ENCODE peak calls at places on chromosomes 1 and 21, in seven cellular contexts. U, Q, I, D, S, N and M are unnamed samples.

GRCh38 chr1:58931024-58931423 is 147.2 kb upstream of the JUN start:
- DNase-seq in U (no peak), Q (no peak), I (no peak), D (no peak), S (no peak), N (no peak), M (no peak)

GRCh38 chr1:1063945-1064831 is 9.9 kb downstream of the RNF223 start:
- DNase-seq in U (no peak), Q (peak), I (peak), D (peak), S (peak), N (peak), M (peak)

GRCh38 chr1:117120774-117121588 is 568 bp downstream of the TRIM45 start:
- DNase-seq in U (no peak), Q (no peak), I (no peak), D (no peak), S (peak), N (no peak), M (no peak)

GRCh38 chr1:182107218-182107617 is 45.7 kb upstream of the ZNF648 start:
- DNase-seq in U (no peak), Q (no peak), I (no peak), D (no peak), S (no peak), N (no peak), M (no peak)

GRCh38 chr1:156140879-156141707 is 12.3 kb upstream of the SEMA4A start:
- DNase-seq in U (no peak), Q (no peak), I (no peak), D (no peak), S (peak), N (no peak), M (no peak)

GRCh38 chr1:240212552-240212951 is 120.9 kb downstream of the FMN2 start:
- DNase-seq in U (no peak), Q (no peak), I (no peak), D (no peak), S (no peak), N (no peak), M (no peak)

GRCh38 chr1:111754964-111755320 is 759 bp upstream of the DDX20 start:
- DNase-seq in U (no peak), Q (peak), I (no peak), D (no peak), S (peak), N (no peak), M (peak)

GRCh38 chr1:23178931-23179330 is 10.3 kb upstream of the LUZP1 start:
- DNase-seq in U (no peak), Q (peak), I (no peak), D (no peak), S (peak), N (peak), M (no peak)

GRCh38 chr1:158045639-158046038 is 52.2 kb downstream of the KIRREL1 start:
- DNase-seq in U (no peak), Q (peak), I (no peak), D (no peak), S (no peak), N (no peak), M (no peak)

GRCh38 chr1:93552751-93553455 is 105.0 kb downstream of the FNBP1L start:
- DNase-seq in U (no peak), Q (peak), I (no peak), D (no peak), S (no peak), N (no peak), M (no peak)

GRCh38 chr21:46437511-46437910 is 21.2 kb upstream of the DIP2A start:
- DNase-seq in U (no peak), Q (no peak), I (no peak), D (peak), S (no peak), N (no peak), M (no peak)

GRCh38 chr1:35718492-35719336 is at the start of gene C1orf216:
- DNase-seq in U (peak), Q (peak), I (no peak), D (peak), S (peak), N (peak), M (peak)

DNA sequence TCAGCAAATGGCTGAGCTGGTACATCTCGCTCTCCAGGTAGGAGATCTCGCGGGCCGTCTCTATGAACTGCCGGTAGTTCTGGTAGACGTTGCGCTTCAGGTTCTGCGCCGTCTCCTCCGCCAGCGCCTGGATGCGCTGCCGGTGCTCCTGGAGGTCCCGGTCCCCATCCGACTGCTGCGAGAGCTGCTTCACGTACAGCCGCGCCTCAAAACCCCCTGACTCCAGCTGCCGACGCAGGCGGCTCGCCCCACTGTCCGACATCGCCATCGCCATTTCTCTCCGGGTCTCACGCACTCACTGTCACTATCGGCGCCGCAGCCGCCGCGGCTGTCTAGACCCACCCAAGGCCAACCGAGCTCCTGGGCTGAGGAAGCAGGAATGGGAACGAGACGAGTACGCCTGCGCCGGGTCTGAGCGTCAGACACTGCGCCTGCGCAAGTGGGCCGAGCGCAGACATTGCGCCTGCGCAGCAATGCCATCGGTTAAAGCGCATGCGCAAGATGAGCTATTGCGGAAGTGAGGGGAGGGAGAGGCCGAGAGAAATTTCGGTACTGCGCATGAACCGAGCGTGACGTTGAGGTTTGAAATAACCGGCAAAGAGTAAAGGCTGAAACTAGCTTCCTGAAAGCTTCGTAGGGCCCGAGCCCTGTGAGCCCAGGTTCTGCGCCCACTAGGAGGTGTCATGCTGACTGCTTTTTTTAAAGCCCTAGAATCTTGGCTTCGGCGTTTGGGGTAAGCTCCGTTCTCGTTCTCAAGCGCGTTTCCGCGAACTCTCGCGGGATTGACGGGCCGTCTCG is at the start of gene EXOC8:
- DNase-seq in U (peak), Q (peak), I (peak), D (peak), S (peak), N (peak), M (peak)
- TF ChIP-seq CTCF in U (no peak), Q (no peak), I (no peak), D (no peak), S (peak), N (no peak), M (no peak)

DNA sequence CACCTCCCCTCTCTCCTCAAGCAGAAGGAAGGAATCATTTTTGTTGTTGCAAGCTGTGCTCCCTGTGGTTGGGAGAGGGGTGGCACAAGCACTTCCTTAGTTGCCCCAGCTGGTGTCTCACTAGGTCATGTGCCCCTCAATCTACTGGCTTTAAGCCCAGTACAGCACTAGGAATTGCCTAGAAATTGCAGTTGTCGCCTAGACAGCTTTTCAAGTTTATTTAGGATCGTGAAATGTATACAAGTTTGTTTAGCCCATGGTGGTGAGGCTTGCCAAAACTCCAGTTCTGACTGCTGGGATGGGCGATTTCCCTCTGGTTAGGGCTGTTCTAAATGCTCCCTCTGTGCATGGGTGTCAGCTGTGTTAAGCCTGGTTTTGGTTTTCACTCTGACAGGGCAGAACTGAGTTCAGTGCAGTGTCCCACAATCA is 126.8 kb upstream of the ZNF644 start:
- DNase-seq in U (no peak), Q (no peak), I (no peak), D (no peak), S (no peak), N (no peak), M (no peak)
- TF ChIP-seq CTCF in U (no peak), Q (no peak), I (no peak), D (no peak), S (no peak), N (no peak), M (no peak)

GRCh38 chr1:52901384-52901783 is 20.2 kb downstream of the ECHDC2 start:
- DNase-seq in U (no peak), Q (no peak), I (no peak), D (no peak), S (no peak), N (no peak), M (no peak)
- TF ChIP-seq CTCF in U (no peak), Q (no peak), I (no peak), D (no peak), S (peak), N (no peak), M (no peak)

DNA sequence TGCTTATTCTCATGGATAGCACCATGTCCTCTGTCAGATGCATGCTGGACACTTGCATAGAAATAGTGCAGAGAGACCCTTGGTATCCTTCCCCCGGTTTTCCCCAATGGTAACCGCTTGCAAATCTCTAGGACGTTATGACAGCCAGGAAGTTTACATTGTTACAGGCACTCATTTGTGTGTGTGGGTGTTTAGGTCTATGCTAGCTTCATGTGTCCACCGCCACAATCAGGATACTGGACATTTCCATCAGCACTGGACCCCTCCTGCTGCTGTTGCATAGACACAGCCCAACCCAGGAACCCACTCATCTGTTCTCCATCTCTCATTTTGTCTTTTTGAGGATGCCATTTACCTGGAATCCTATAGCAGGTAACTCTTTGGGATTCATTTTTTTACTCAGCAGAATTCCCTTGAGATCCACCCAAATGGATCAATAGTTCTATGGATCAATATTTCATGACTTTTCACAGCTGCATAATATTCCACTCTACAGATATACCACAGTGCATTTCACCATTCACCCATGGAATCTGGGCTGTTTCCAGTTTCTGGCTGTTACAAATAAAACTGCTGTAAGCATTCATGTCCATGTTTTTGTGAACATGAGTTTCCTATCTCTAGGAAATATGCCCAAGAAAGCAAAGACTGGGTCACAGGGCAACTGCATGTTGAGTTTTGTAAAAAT is 6.6 kb upstream of the WNT9A start:
- DNase-seq in U (no peak), Q (no peak), I (no peak), D (no peak), S (no peak), N (no peak), M (no peak)
- TF ChIP-seq CTCF in U (no peak), Q (no peak), I (no peak), D (no peak), S (no peak), N (no peak), M (no peak)

DNA sequence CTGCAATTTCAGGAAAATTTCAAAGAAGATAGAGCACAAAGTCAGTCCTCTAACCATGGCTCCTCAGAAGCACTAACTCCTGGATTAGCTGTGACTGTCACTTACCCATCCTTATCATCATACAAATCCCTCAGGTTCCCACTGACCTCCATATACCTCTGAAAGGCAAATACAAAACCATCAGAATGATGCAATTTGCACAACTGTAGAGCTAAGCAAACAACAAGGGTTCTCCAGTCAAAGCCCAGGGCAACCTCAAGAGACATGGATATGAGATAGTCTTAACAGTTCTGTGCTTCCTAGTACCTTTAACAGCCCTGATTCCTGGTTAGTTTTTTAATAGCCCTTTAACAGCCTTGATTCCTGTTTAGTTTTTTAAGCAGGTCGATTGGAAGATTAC is 2.1 kb downstream of the SF3A3 start:
- DNase-seq in U (no peak), Q (no peak), I (no peak), D (no peak), S (no peak), N (no peak), M (no peak)
- TF ChIP-seq CTCF in U (no peak), Q (no peak), I (no peak), D (no peak), S (no peak), N (no peak), M (no peak)

GRCh38 chr1:159927887-159928431 is 2.7 kb upstream of the TAGLN2 start:
- DNase-seq in U (no peak), Q (no peak), I (no peak), D (no peak), S (no peak), N (peak), M (no peak)
- TF ChIP-seq CTCF in U (no peak), Q (no peak), I (no peak), D (no peak), S (no peak), N (no peak), M (no peak)

GRCh38 chr1:207713529-207713928 is 38.3 kb upstream of the CD46 start:
- DNase-seq in U (no peak), Q (no peak), I (no peak), D (no peak), S (no peak), N (no peak), M (no peak)

DNA sequence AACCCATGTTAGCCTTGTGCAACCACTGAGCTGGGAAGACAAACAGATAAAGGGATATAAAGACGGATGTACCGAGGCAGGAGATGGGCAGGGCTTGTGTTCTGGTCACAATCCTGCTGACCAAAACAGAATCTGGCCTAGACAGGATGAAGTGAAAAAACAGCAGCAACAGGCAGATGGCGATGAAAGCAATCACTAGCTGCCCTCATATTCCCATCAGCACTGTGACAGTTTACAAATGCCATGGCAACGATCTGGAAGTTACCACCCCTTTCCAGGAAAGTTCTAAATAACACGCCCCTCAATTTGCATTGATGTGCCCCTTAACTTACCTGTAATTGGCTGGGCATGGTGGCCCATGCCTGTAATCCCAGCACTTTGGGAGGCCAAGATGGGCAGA is 40.6 kb upstream of the CD46 start:
- DNase-seq in U (no peak), Q (peak), I (no peak), D (no peak), S (no peak), N (no peak), M (no peak)
- TF ChIP-seq CTCF in U (no peak), Q (no peak), I (no peak), D (no peak), S (peak), N (no peak), M (no peak)

GRCh38 chr1:46523556-46524443 is 27.6 kb downstream of the KNCN start:
- DNase-seq in U (no peak), Q (no peak), I (no peak), D (peak), S (no peak), N (no peak), M (no peak)
- TF ChIP-seq CTCF in U (no peak), Q (no peak), I (no peak), D (no peak), S (peak), N (no peak), M (no peak)

DNA sequence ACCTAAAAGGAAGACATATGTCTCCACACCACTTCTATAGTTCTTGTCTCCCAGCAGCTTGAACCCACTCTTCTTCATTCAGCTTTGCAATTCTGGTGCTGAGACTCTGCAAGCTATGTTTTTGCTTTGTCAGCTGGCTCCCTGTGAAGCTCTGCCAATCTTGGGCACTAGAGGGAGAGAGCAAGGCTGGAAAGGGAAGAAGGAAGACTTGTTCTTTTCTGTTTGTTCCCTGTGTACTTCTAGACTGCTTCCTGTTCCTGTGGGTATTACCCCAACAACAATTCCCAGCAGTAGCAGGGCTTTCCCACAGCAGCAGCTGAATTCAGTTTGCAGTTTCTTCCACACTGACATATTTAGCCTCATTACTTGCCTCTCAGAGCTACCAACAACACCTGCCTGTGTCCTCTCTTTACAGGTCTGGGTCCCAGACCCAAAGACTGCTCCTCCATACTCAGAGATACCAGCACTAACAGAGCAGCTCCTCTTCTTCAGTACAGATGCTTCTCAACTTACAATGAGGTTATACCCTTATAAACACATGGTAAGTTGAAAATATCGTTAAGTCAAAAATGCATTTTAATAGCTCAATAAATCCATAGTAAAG is 275.2 kb upstream of the NEGR1 start:
- DNase-seq in U (no peak), Q (peak), I (no peak), D (no peak), S (no peak), N (no peak), M (no peak)
- TF ChIP-seq CTCF in U (no peak), Q (peak), I (peak), D (no peak), S (no peak), N (no peak), M (no peak)

GRCh38 chr1:19828546-19828945 is 13.5 kb upstream of the RNF186 start:
- DNase-seq in U (no peak), Q (peak), I (no peak), D (no peak), S (no peak), N (no peak), M (no peak)
- TF ChIP-seq CTCF in U (no peak), Q (no peak), I (no peak), D (no peak), S (no peak), N (no peak), M (no peak)